ENCODE peak calls at places on chromosomes 12 and 14, in six cellular contexts. K, M, G, H, F and Y are unnamed samples.

GRCh38 chr12:62481843-62482540 is 15.4 kb downstream of the MON2 start:
- DNase-seq in M (no peak), K (no peak), G (no peak), F (no peak), H (no peak), Y (no peak)

GRCh38 chr14:29900609-29901350 is 26.9 kb downstream of the PRKD1 start:
- DNase-seq in F (no peak), K (no peak), H (no peak), G (no peak), M (no peak), Y (no peak)

GRCh38 chr12:38508246-38508645 is 191.7 kb downstream of the ALG10B start:
- DNase-seq in G (no peak), K (no peak), M (no peak), F (no peak), H (peak), Y (no peak)

GRCh38 chr12:41304526-41304925 is 116.4 kb downstream of the PDZRN4 start:
- DNase-seq in K (peak), M (peak), H (peak), F (no peak), G (no peak), Y (no peak)

GRCh38 chr12:96500686-96501085 is 11.3 kb downstream of the CFAP54 start:
- DNase-seq in H (no peak), M (peak), K (no peak), G (peak), F (no peak), Y (peak)

GRCh38 chr12:123998960-123999359 is 25.9 kb downstream of the ZNF664 start:
- DNase-seq in M (peak), H (no peak), G (no peak), F (no peak), K (no peak), Y (peak)

GRCh38 chr12:122590990-122591389 is 63.9 kb downstream of the KNTC1 start:
- DNase-seq in K (no peak), G (no peak), H (no peak), M (no peak), F (no peak), Y (no peak)

GRCh38 chr14:34875031-34875922 is at the start of gene BAZ1A:
- DNase-seq in M (peak), G (peak), F (peak), H (peak), K (peak), Y (peak)

GRCh38 chr12:53193040-53193439 is 12.3 kb upstream of the CSAD start:
- DNase-seq in M (no peak), G (no peak), F (no peak), H (no peak), K (no peak), Y (no peak)

GRCh38 chr12:128609861-128610260 is 213.9 kb downstream of the SLC15A4 start:
- DNase-seq in M (no peak), H (no peak), F (no peak), K (no peak), G (no peak), Y (no peak)

GRCh38 chr12:93979189-93979588 is 169.2 kb upstream of the PLXNC1 start:
- DNase-seq in G (peak), K (peak), H (peak), M (peak), F (no peak), Y (peak)

GRCh38 chr14:86640288-86640687 is 1110.3 kb downstream of the FLRT2 start:
- DNase-seq in K (no peak), G (no peak), F (no peak), H (no peak), M (no peak), Y (no peak)

GRCh38 chr14:61462566-61463195 is 141.3 kb downstream of the PRKCH start:
- DNase-seq in H (peak), F (no peak), M (peak), G (peak), K (peak), Y (peak)

GRCh38 chr12:105967038-105967776 is 171.5 kb downstream of the NUAK1 start:
- DNase-seq in F (no peak), K (no peak), G (peak), H (no peak), M (peak), Y (no peak)

GRCh38 chr12:6914246-6914947 is at the start of gene ENO2:
- DNase-seq in H (peak), K (peak), G (peak), M (peak), F (peak), Y (peak)

GRCh38 chr12:6452245-6452731 is 446 bp downstream of the TAPBPL start:
- DNase-seq in K (no peak), M (no peak), F (no peak), H (no peak), G (no peak), Y (no peak)

GRCh38 chr12:5614206-5614605 is 182.3 kb downstream of the NTF3 start:
- DNase-seq in G (no peak), F (no peak), H (no peak), M (no peak), K (no peak), Y (no peak)

GRCh38 chr12:91948504-91948903 is 197.1 kb downstream of the BTG1 start:
- DNase-seq in F (no peak), G (no peak), H (no peak), K (no peak), M (no peak), Y (no peak)

GRCh38 chr12:75846102-75846501 is 185.5 kb downstream of the PHLDA1 start:
- DNase-seq in F (no peak), M (no peak), G (no peak), K (no peak), H (no peak), Y (no peak)

GRCh38 chr14:104972301-104973211 is 5.6 kb downstream of the AHNAK2 start:
- DNase-seq in H (peak), F (peak), K (peak), G (peak), M (no peak), Y (peak)

GRCh38 chr12:2826721-2827515 is 7.9 kb downstream of the NRIP2 start:
- DNase-seq in G (no peak), M (no peak), H (no peak), F (no peak), K (no peak), Y (no peak)

GRCh38 chr12:108810636-108811035 is 46.7 kb downstream of the SSH1 start:
- DNase-seq in K (no peak), F (no peak), M (no peak), G (no peak), H (no peak), Y (no peak)

GRCh38 chr12:85273411-85274075 is 6.5 kb upstream of the ALX1 start:
- DNase-seq in K (no peak), G (no peak), M (no peak), F (no peak), H (no peak), Y (no peak)

GRCh38 chr14:19878029-19878642 is 3.2 kb downstream of the OR4K2 start:
- DNase-seq in K (peak), G (peak), H (peak), M (peak), F (no peak), Y (peak)

GRCh38 chr12:84315926-84316325 is 596.7 kb downstream of the SLC6A15 start:
- DNase-seq in K (no peak), G (no peak), M (no peak), H (no peak), F (no peak), Y (peak)

GRCh38 chr12:6958609-6959375 is 7.6 kb downstream of the PTPN6 start:
- DNase-seq in G (no peak), K (no peak), H (no peak), M (no peak), F (peak), Y (no peak)

GRCh38 chr14:57179273-57179672 is 89.4 kb downstream of the EXOC5 start:
- DNase-seq in H (no peak), F (no peak), K (no peak), G (no peak), M (no peak), Y (no peak)

GRCh38 chr12:916240-916639 is 33.3 kb downstream of the RAD52 start:
- DNase-seq in H (no peak), F (peak), K (no peak), M (no peak), G (no peak), Y (no peak)

GRCh38 chr12:112473056-112473455 is 54.3 kb downstream of the PTPN11 start:
- DNase-seq in H (peak), K (peak), F (no peak), M (no peak), G (no peak), Y (no peak)

GRCh38 chr14:99395904-99396530 is 84.6 kb downstream of the SETD3 start:
- DNase-seq in F (no peak), G (peak), K (no peak), H (peak), M (peak), Y (peak)

GRCh38 chr12:117890137-117890536 is 78.7 kb downstream of the KSR2 start:
- DNase-seq in G (no peak), M (no peak), F (no peak), H (no peak), K (peak), Y (no peak)

GRCh38 chr14:66619952-66620351 is 112.0 kb downstream of the GPHN start:
- DNase-seq in M (no peak), H (no peak), F (no peak), G (no peak), K (no peak), Y (no peak)

GRCh38 chr14:66628646-66629045 is 120.7 kb downstream of the GPHN start:
- DNase-seq in G (peak), M (peak), F (no peak), K (no peak), H (no peak), Y (peak)

GRCh38 chr14:66623838-66624237 is 115.9 kb downstream of the GPHN start:
- DNase-seq in G (no peak), K (no peak), F (no peak), H (no peak), M (no peak), Y (no peak)

DNA sequence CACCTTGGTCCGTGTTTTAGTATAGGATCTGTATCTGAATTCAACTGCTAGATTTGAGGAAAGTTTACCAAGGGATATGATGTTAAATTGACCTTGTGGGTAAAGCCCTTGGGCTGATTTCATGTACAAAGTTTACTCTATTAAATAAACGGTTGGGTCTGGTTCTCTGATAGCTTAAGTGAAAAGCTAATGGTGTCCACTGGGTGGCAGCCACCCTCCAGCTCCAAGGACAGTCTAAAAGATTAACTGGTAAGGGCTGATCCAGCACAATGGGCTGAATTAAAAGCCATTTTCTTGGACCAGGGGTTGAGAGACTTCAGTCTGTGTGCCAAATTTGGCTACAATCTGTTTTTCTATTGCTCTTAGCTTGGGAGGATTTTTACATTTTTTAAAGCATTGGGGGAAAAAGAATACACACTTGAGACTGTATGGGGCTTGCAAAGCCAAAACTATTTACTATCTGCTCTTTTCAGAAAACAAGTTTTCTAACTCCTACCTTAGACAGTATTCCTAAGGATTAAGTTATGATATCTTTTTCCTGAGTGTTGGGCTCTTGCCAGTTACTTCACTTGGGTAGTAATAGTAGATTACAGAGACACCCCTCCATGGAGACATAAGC is 116.5 kb downstream of the GPHN start:
- DNase-seq in K (peak), H (peak), F (no peak), M (peak), G (peak), Y (peak)
- TF ChIP-seq CTCF in K (peak), H (peak), F (peak), M (peak), G (peak), Y (peak)

GRCh38 chr14:69464379-69464778 is 20.1 kb upstream of the PLEKHD1 start:
- DNase-seq in G (no peak), M (peak), F (no peak), K (no peak), H (no peak), Y (no peak)
- H3K4me3 ChIP-seq in G (no peak), M (no peak), F (no peak), K (no peak), H (no peak), Y (no peak)

GRCh38 chr14:51622376-51622775 is 29.3 kb upstream of the FRMD6 start:
- DNase-seq in K (no peak), H (no peak), G (no peak), M (no peak), F (no peak), Y (no peak)

GRCh38 chr14:51626185-51626584 is 25.5 kb upstream of the FRMD6 start:
- DNase-seq in K (no peak), G (no peak), H (no peak), M (no peak), F (no peak), Y (no peak)

GRCh38 chr14:51626788-51627187 is 24.9 kb upstream of the FRMD6 start:
- DNase-seq in F (no peak), G (no peak), H (no peak), K (no peak), M (no peak), Y (no peak)

GRCh38 chr14:51627313-51627712 is 24.4 kb upstream of the FRMD6 start:
- DNase-seq in G (no peak), K (no peak), F (no peak), H (no peak), M (no peak), Y (no peak)

GRCh38 chr14:51625170-51625569 is 26.5 kb upstream of the FRMD6 start:
- DNase-seq in K (no peak), M (no peak), H (no peak), F (no peak), G (no peak), Y (no peak)
- TF ChIP-seq CTCF in K (no peak), M (no peak), H (no peak), F (no peak), G (no peak), Y (no peak)

DNA sequence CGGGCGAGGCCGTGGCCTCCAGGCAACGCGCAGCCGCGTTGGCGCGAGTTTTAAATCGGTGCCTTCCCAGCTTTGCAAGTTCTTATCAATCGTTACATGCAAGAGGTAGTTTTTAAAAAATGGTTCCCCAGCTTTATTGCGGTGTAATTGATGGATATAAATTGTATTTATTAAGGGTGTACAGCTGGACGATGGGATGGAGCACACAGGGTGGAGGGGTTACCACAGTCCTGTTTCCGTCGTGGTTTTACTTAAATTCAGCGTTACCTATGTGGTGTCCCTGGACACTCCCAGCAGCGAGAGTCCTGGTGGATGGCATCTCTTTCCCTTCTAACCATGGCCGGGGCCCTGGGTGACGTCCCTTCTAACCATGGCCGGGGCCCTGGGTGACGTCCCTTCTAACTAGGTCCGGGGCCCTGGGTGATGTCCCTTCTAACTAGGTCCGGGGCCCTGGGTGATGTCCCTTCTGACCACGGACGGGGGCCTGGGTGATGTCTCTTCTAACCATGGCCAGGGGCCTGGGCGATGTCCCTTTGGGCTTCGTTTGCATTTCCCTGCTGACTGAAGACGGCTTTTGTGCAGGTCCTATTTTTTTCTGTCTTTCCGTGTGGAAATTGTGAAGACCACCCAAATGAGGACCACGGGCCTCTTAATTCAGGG is 97.9 kb downstream of the TNFAIP2 start:
- DNase-seq in K (no peak), M (no peak), H (no peak), G (no peak), F (no peak), Y (no peak)
- H3K4me3 ChIP-seq in K (no peak), M (no peak), H (no peak), G (peak), F (peak), Y (no peak)

GRCh38 chr14:64296561-64296960 is 2.4 kb upstream of the ESR2 start:
- DNase-seq in F (no peak), K (no peak), M (peak), H (peak), G (peak), Y (peak)

GRCh38 chr14:64292197-64292596 is 2.0 kb downstream of the ESR2 start:
- DNase-seq in M (no peak), H (no peak), K (no peak), F (no peak), G (no peak), Y (no peak)

GRCh38 chr14:64289571-64289970 is 4.6 kb downstream of the ESR2 start:
- DNase-seq in K (no peak), F (no peak), H (no peak), G (no peak), M (no peak), Y (no peak)

GRCh38 chr14:64294672-64295413 is 672 bp upstream of the ESR2 start:
- DNase-seq in H (peak), F (peak), K (peak), G (peak), M (peak), Y (peak)

GRCh38 chr14:64293976-64294671 is at the start of gene ESR2:
- DNase-seq in F (peak), G (peak), H (peak), M (peak), K (peak), Y (peak)
- TF ChIP-seq CTCF in F (peak), G (peak), H (peak), M (peak), K (no peak), Y (peak)

GRCh38 chr12:57238854-57239554 is 9.5 kb downstream of the SHMT2 start:
- DNase-seq in F (peak), G (peak), H (peak), M (peak), K (peak), Y (peak)

GRCh38 chr12:57237653-57237951 is 8.1 kb downstream of the SHMT2 start:
- DNase-seq in G (no peak), F (no peak), H (peak), K (no peak), M (no peak), Y (no peak)

GRCh38 chr12:57236925-57237652 is 7.6 kb downstream of the SHMT2 start:
- DNase-seq in M (no peak), H (no peak), G (peak), K (no peak), F (peak), Y (no peak)

GRCh38 chr12:57239587-57240068 is 10.1 kb downstream of the SHMT2 start:
- DNase-seq in M (no peak), G (peak), K (no peak), F (no peak), H (no peak), Y (no peak)

GRCh38 chr12:57237952-57238853 is 8.7 kb downstream of the SHMT2 start:
- DNase-seq in F (peak), G (peak), K (no peak), M (no peak), H (no peak), Y (no peak)
- H3K4me3 ChIP-seq in F (peak), G (peak), K (no peak), M (peak), H (peak), Y (peak)

DNA sequence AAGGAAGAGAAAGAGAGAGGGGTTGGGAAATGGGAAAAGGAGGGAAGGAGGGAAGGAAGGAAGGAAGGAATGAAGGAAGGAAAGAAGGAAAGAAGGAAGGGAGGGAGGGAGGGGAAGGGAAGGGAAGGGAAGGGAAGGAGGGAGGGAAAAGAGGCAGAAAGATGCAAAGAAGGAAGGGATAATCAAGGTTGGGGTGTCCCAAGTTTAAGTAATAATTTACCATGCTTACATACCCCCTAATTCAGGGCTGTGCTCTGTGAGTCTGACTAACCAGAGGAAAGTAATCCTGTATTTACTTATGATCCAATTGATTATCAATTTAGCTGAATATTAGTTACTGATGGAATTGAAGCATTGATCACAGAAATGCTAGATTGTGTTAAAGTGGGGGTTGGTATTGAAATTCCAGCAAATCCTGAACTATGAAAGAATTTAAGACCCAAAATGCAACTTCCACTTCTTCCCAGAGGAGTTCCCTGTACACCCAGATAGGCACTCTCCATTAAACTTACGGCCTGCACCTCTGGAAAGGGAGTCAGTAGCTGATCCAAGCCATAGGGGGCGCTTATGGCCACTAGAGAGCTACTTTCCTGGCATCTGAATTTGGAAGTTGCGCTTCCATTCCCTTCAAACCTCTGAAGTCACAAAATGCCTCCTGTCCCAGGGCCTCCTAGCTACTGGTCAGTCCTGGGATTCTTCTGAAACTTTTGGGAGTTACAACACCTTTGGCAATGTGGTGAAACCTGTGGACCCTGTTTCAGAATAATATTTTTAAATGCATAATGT is 162.7 kb upstream of the PWP1 start:
- DNase-seq in G (no peak), K (peak), M (no peak), H (no peak), F (no peak), Y (no peak)
- TF ChIP-seq CTCF in G (peak), K (peak), M (peak), H (peak), F (no peak), Y (peak)

GRCh38 chr14:69260246-69260978 is 454 bp downstream of the GALNT16 start:
- DNase-seq in K (peak), M (no peak), G (peak), H (no peak), F (no peak), Y (no peak)
- H3K4me3 ChIP-seq in K (peak), M (peak), G (peak), H (peak), F (peak), Y (peak)

DNA sequence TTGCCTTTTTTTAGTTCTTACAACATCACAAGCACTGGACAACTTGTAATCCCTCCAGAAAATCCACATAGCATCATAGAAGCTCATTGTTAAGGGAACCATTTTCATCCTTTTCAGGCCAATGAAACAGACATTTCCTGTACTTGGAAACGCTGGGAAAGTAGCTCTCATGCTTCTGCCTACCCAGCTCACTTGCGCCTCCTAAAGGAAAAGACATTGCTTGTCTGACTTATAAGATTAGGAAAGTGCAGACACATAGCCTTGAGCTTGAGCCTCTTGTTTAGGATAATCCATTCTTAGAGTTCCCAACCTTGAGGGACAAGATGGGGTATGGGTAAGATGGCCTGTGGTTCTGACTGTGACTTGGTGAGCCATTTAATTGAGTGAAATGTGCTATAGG is 589.5 kb downstream of the NOVA1 start:
- DNase-seq in G (peak), H (peak), K (peak), F (no peak), M (peak), Y (peak)
- TF ChIP-seq CTCF in G (no peak), H (no peak), K (no peak), F (no peak), M (peak), Y (peak)